ENCODE peak calls at places on chromosome 9, in six cellular contexts. One of them, this sample, is unnamed.

GRCh38 chr9:78515108-78515507 is 218.2 kb downstream of the PSAT1 start:
- DNase-seq in WERI-Rb-1: no peak
- DNase-seq in fibroblast of the aortic adventitia: no peak
- DNase-seq in cardiac fibroblast: no peak
- DNase-seq in fibroblast of villous mesenchyme: no peak
- DNase-seq in fibroblast of mammary gland: no peak
- DNase-seq in this sample: no peak

GRCh38 chr9:120689860-120690259 is 24.4 kb downstream of the MEGF9 start:
- DNase-seq in fibroblast of mammary gland: peak; percentile 56
- DNase-seq in fibroblast of the aortic adventitia: peak; percentile 41
- DNase-seq in cardiac fibroblast: peak; percentile 74
- DNase-seq in fibroblast of villous mesenchyme: no peak
- DNase-seq in WERI-Rb-1: no peak
- DNase-seq in this sample: peak; percentile 75

GRCh38 chr9:75658301-75658919 is 232.1 kb upstream of the PCSK5 start:
- DNase-seq in fibroblast of villous mesenchyme: no peak
- DNase-seq in cardiac fibroblast: peak; percentile 8
- DNase-seq in fibroblast of the aortic adventitia: no peak
- DNase-seq in fibroblast of mammary gland: no peak
- DNase-seq in WERI-Rb-1: no peak
- DNase-seq in this sample: peak; percentile 78

GRCh38 chr9:33329117-33329563 is 38.8 kb downstream of the NFX1 start:
- DNase-seq in fibroblast of mammary gland: peak; percentile 95
- DNase-seq in fibroblast of the aortic adventitia: peak; percentile 96
- DNase-seq in WERI-Rb-1: no peak
- DNase-seq in fibroblast of villous mesenchyme: peak; percentile 95
- DNase-seq in cardiac fibroblast: peak; percentile 92
- DNase-seq in this sample: peak; percentile 85

GRCh38 chr9:114411452-114411851 is 23.7 kb upstream of the AKNA start:
- DNase-seq in cardiac fibroblast: no peak
- DNase-seq in fibroblast of villous mesenchyme: no peak
- DNase-seq in WERI-Rb-1: no peak
- DNase-seq in fibroblast of the aortic adventitia: no peak
- DNase-seq in fibroblast of mammary gland: no peak
- DNase-seq in this sample: no peak

GRCh38 chr9:116387934-116388714 is 234.5 kb downstream of the PAPPA start:
- DNase-seq in WERI-Rb-1: no peak
- DNase-seq in fibroblast of villous mesenchyme: no peak
- DNase-seq in cardiac fibroblast: no peak
- DNase-seq in fibroblast of the aortic adventitia: no peak
- DNase-seq in fibroblast of mammary gland: no peak
- DNase-seq in this sample: no peak

GRCh38 chr9:16543691-16544090 is 326.8 kb downstream of the BNC2 start:
- DNase-seq in fibroblast of villous mesenchyme: no peak
- DNase-seq in cardiac fibroblast: peak; percentile 21
- DNase-seq in fibroblast of mammary gland: peak; percentile 60
- DNase-seq in WERI-Rb-1: no peak
- DNase-seq in fibroblast of the aortic adventitia: no peak
- DNase-seq in this sample: no peak

GRCh38 chr9:99466104-99466503 is 244.0 kb downstream of the SEC61B start:
- DNase-seq in cardiac fibroblast: no peak
- DNase-seq in WERI-Rb-1: no peak
- DNase-seq in fibroblast of villous mesenchyme: no peak
- DNase-seq in fibroblast of the aortic adventitia: no peak
- DNase-seq in fibroblast of mammary gland: no peak
- DNase-seq in this sample: no peak

GRCh38 chr9:69499401-69499800 is 172.8 kb downstream of the APBA1 start:
- DNase-seq in WERI-Rb-1: no peak
- DNase-seq in cardiac fibroblast: no peak
- DNase-seq in fibroblast of villous mesenchyme: no peak
- DNase-seq in fibroblast of the aortic adventitia: no peak
- DNase-seq in fibroblast of mammary gland: no peak
- DNase-seq in this sample: no peak

GRCh38 chr9:115088856-115089255 is 29.1 kb downstream of the TNC start:
- DNase-seq in fibroblast of mammary gland: peak; percentile 36
- DNase-seq in fibroblast of the aortic adventitia: no peak
- DNase-seq in cardiac fibroblast: peak; percentile 5
- DNase-seq in WERI-Rb-1: no peak
- DNase-seq in fibroblast of villous mesenchyme: peak; percentile 29
- DNase-seq in this sample: no peak

GRCh38 chr9:72441296-72442211 is 76.5 kb upstream of the ZFAND5 start:
- DNase-seq in fibroblast of villous mesenchyme: peak; percentile 5
- DNase-seq in WERI-Rb-1: no peak
- DNase-seq in fibroblast of the aortic adventitia: peak; percentile 46
- DNase-seq in fibroblast of mammary gland: no peak
- DNase-seq in cardiac fibroblast: peak; percentile 57
- DNase-seq in this sample: no peak

GRCh38 chr9:128818839-128819715 is 777 bp downstream of the ENDOG start:
- DNase-seq in fibroblast of mammary gland: no peak
- DNase-seq in fibroblast of villous mesenchyme: peak; percentile 5
- DNase-seq in cardiac fibroblast: no peak
- DNase-seq in fibroblast of the aortic adventitia: peak; percentile 5
- DNase-seq in WERI-Rb-1: peak; percentile 52
- DNase-seq in this sample: no peak

GRCh38 chr9:111094433-111095421 is 56.5 kb upstream of the LPAR1 start:
- DNase-seq in fibroblast of mammary gland: peak; percentile 88
- DNase-seq in WERI-Rb-1: no peak
- DNase-seq in fibroblast of villous mesenchyme: peak; percentile 63
- DNase-seq in cardiac fibroblast: peak; percentile 77
- DNase-seq in fibroblast of the aortic adventitia: peak; percentile 83
- DNase-seq in this sample: peak; percentile 79

GRCh38 chr9:13144176-13144820 is 135.2 kb downstream of the MPDZ start:
- DNase-seq in cardiac fibroblast: no peak
- DNase-seq in fibroblast of villous mesenchyme: no peak
- DNase-seq in fibroblast of mammary gland: no peak
- DNase-seq in WERI-Rb-1: no peak
- DNase-seq in fibroblast of the aortic adventitia: peak; percentile 9
- DNase-seq in this sample: no peak

GRCh38 chr9:95065224-95065623 is 252.3 kb downstream of the FANCC start:
- DNase-seq in fibroblast of the aortic adventitia: peak; percentile 48
- DNase-seq in cardiac fibroblast: no peak
- DNase-seq in fibroblast of villous mesenchyme: peak; percentile 40
- DNase-seq in fibroblast of mammary gland: peak; percentile 50
- DNase-seq in WERI-Rb-1: no peak
- DNase-seq in this sample: no peak

GRCh38 chr9:74379718-74380117 is 117.4 kb upstream of the RORB start:
- DNase-seq in cardiac fibroblast: no peak
- DNase-seq in WERI-Rb-1: peak; percentile 76
- DNase-seq in fibroblast of the aortic adventitia: peak; percentile 2
- DNase-seq in fibroblast of mammary gland: peak; percentile 19
- DNase-seq in fibroblast of villous mesenchyme: peak; percentile 9
- DNase-seq in this sample: peak; percentile 41

GRCh38 chr9:112623198-112623597 is 94.7 kb downstream of the INIP start:
- DNase-seq in WERI-Rb-1: no peak
- DNase-seq in fibroblast of villous mesenchyme: no peak
- DNase-seq in fibroblast of the aortic adventitia: no peak
- DNase-seq in fibroblast of mammary gland: no peak
- DNase-seq in cardiac fibroblast: no peak
- DNase-seq in this sample: no peak

GRCh38 chr9:112971415-112971814 is 40.6 kb downstream of the ZNF883 start:
- DNase-seq in fibroblast of villous mesenchyme: peak; percentile 6
- DNase-seq in cardiac fibroblast: peak; percentile 12
- DNase-seq in WERI-Rb-1: peak; percentile 58
- DNase-seq in fibroblast of mammary gland: peak; percentile 36
- DNase-seq in fibroblast of the aortic adventitia: peak; percentile 2
- DNase-seq in this sample: peak; percentile 2

GRCh38 chr9:19493174-19493811 is 84.5 kb downstream of the ACER2 start:
- DNase-seq in fibroblast of the aortic adventitia: peak; percentile 91
- DNase-seq in fibroblast of villous mesenchyme: peak; percentile 70
- DNase-seq in WERI-Rb-1: peak; percentile 50
- DNase-seq in cardiac fibroblast: peak; percentile 89
- DNase-seq in fibroblast of mammary gland: peak; percentile 93
- DNase-seq in this sample: peak; percentile 61

GRCh38 chr9:18362901-18363685 is 110.9 kb upstream of the ADAMTSL1 start:
- DNase-seq in fibroblast of the aortic adventitia: peak; percentile 65
- DNase-seq in WERI-Rb-1: no peak
- DNase-seq in cardiac fibroblast: peak; percentile 35
- DNase-seq in fibroblast of mammary gland: peak; percentile 28
- DNase-seq in fibroblast of villous mesenchyme: peak; percentile 30
- DNase-seq in this sample: peak; percentile 82

GRCh38 chr9:90340421-90340820 is 302.2 kb downstream of the DIRAS2 start:
- DNase-seq in fibroblast of the aortic adventitia: peak; percentile 61
- DNase-seq in cardiac fibroblast: peak; percentile 57
- DNase-seq in fibroblast of villous mesenchyme: peak; percentile 78
- DNase-seq in fibroblast of mammary gland: peak; percentile 63
- DNase-seq in WERI-Rb-1: no peak
- DNase-seq in this sample: peak; percentile 68

GRCh38 chr9:79573697-79573976 is 1.9 kb downstream of the TLE4 start:
- DNase-seq in WERI-Rb-1: no peak
- DNase-seq in fibroblast of villous mesenchyme: no peak
- DNase-seq in cardiac fibroblast: peak; percentile 28
- DNase-seq in fibroblast of mammary gland: no peak
- DNase-seq in fibroblast of the aortic adventitia: no peak
- DNase-seq in this sample: peak; percentile 29

GRCh38 chr9:114820776-114821501 is 15.1 kb upstream of the TNFSF15 start:
- DNase-seq in fibroblast of mammary gland: peak; percentile 31
- DNase-seq in fibroblast of villous mesenchyme: peak; percentile 43
- DNase-seq in cardiac fibroblast: peak; percentile 77
- DNase-seq in fibroblast of the aortic adventitia: no peak
- DNase-seq in WERI-Rb-1: no peak
- DNase-seq in this sample: no peak

GRCh38 chr9:111691686-111692329 is 30.4 kb downstream of the GNG10 start:
- DNase-seq in WERI-Rb-1: no peak
- DNase-seq in fibroblast of villous mesenchyme: peak; percentile 49
- DNase-seq in cardiac fibroblast: peak; percentile 64
- DNase-seq in fibroblast of the aortic adventitia: peak; percentile 69
- DNase-seq in fibroblast of mammary gland: peak; percentile 62
- DNase-seq in this sample: peak; percentile 57

GRCh38 chr9:119868694-119869093 is 499.5 kb upstream of the BRINP1 start:
- DNase-seq in fibroblast of the aortic adventitia: no peak
- DNase-seq in WERI-Rb-1: no peak
- DNase-seq in fibroblast of villous mesenchyme: no peak
- DNase-seq in fibroblast of mammary gland: no peak
- DNase-seq in cardiac fibroblast: no peak
- DNase-seq in this sample: no peak

GRCh38 chr9:20384642-20385041 is 237.7 kb downstream of the MLLT3 start:
- DNase-seq in fibroblast of the aortic adventitia: peak; percentile 6
- DNase-seq in fibroblast of mammary gland: peak; percentile 38
- DNase-seq in cardiac fibroblast: peak; percentile 45
- DNase-seq in WERI-Rb-1: no peak
- DNase-seq in fibroblast of villous mesenchyme: no peak
- DNase-seq in this sample: peak; percentile 13

GRCh38 chr9:36796671-36797419 is 224.2 kb downstream of the MELK start:
- DNase-seq in WERI-Rb-1: no peak
- DNase-seq in fibroblast of villous mesenchyme: no peak
- DNase-seq in fibroblast of mammary gland: no peak
- DNase-seq in cardiac fibroblast: no peak
- DNase-seq in fibroblast of the aortic adventitia: no peak
- DNase-seq in this sample: no peak

GRCh38 chr9:36789886-36790285 is 217.2 kb downstream of the MELK start:
- DNase-seq in fibroblast of villous mesenchyme: no peak
- DNase-seq in cardiac fibroblast: no peak
- DNase-seq in fibroblast of the aortic adventitia: no peak
- DNase-seq in fibroblast of mammary gland: no peak
- DNase-seq in WERI-Rb-1: no peak
- DNase-seq in this sample: no peak

GRCh38 chr9:36797471-36798220 is 225.0 kb downstream of the MELK start:
- DNase-seq in WERI-Rb-1: no peak
- DNase-seq in fibroblast of the aortic adventitia: no peak
- DNase-seq in fibroblast of mammary gland: no peak
- DNase-seq in cardiac fibroblast: no peak
- DNase-seq in fibroblast of villous mesenchyme: no peak
- DNase-seq in this sample: no peak

GRCh38 chr9:36791204-36791948 is 218.7 kb downstream of the MELK start:
- DNase-seq in fibroblast of villous mesenchyme: no peak
- DNase-seq in fibroblast of the aortic adventitia: no peak
- DNase-seq in fibroblast of mammary gland: no peak
- DNase-seq in WERI-Rb-1: peak; percentile 43
- DNase-seq in cardiac fibroblast: no peak
- DNase-seq in this sample: no peak

DNA sequence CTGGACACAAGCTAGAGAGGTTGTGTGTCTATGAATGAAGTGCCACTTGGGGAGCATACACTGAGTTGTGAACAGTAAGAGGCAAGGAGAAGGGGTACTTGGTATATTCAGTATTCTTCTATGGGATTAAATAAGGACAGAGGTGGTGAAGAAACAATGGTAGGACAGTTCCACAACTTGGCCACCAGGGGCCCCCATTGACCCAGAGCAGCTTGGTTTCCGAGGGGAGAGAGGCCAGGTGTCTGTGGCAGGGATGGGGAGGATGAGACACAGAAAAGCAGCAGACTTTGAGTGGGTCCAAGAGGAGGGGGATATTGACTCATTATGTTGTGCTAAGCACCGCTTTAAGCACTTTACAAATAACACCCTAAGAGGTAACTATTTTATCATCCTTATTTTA is 220.6 kb downstream of the MELK start:
- DNase-seq in cardiac fibroblast: no peak
- DNase-seq in fibroblast of the aortic adventitia: no peak
- DNase-seq in fibroblast of villous mesenchyme: no peak
- DNase-seq in fibroblast of mammary gland: no peak
- DNase-seq in WERI-Rb-1: peak; percentile 49
- DNase-seq in this sample: no peak
- TF ChIP-seq CTCF in cardiac fibroblast: peak; percentile 31
- TF ChIP-seq CTCF in fibroblast of the aortic adventitia: no peak
- TF ChIP-seq CTCF in fibroblast of villous mesenchyme: no peak
- TF ChIP-seq CTCF in fibroblast of mammary gland: peak; percentile 41
- TF ChIP-seq CTCF in WERI-Rb-1: peak; percentile 59
- TF ChIP-seq CTCF in this sample: peak; percentile 13

GRCh38 chr9:127224178-127224882 is 40.2 kb upstream of the GARNL3 start:
- DNase-seq in fibroblast of mammary gland: peak; percentile 57
- DNase-seq in cardiac fibroblast: peak; percentile 59
- DNase-seq in fibroblast of the aortic adventitia: peak; percentile 32
- DNase-seq in WERI-Rb-1: peak; percentile 99
- DNase-seq in fibroblast of villous mesenchyme: peak; percentile 71
- DNase-seq in this sample: peak; percentile 82
- H3K4me3 ChIP-seq in fibroblast of mammary gland: peak overlapping the region; percentile 53
- H3K4me3 ChIP-seq in cardiac fibroblast: peak overlapping the region; percentile 50
- H3K4me3 ChIP-seq in fibroblast of the aortic adventitia: peak overlapping the region; percentile 61
- H3K4me3 ChIP-seq in WERI-Rb-1: peak overlapping the region; percentile 89
- H3K4me3 ChIP-seq in fibroblast of villous mesenchyme: peak overlapping the region; percentile 64
- H3K4me3 ChIP-seq in this sample: peak overlapping the region; percentile 52

DNA sequence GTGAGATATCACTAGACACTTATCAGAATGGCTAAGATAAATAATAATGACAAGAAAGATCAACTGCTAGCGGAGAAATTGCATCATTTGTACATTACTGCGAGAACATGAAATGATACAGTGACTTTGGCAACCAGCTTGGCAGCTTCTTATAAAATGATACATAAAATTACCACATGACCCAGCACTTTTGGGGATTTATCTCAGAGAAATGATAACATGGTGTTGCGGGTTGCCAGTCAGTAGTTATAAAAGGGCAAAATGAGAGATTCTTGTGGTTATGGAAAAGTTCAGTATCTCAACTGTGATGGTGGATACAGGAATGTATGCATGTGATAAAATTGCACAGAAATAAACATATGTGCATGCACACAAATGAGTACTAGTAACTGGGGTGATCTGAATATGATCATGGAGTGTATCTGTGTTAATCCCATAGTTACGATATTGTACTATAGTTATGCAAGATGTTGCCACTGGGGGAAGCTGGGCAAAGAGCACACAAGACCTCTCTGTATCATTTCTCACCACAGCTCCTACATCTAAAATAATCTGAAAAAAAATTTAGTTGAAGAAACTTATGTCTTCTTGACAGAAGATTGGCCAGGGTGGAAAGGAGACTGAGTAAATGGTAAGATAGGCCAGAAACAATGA is 128.9 kb downstream of the NXNL2 start:
- DNase-seq in fibroblast of mammary gland: no peak
- DNase-seq in fibroblast of villous mesenchyme: peak; percentile 86
- DNase-seq in WERI-Rb-1: no peak
- DNase-seq in fibroblast of the aortic adventitia: peak; percentile 87
- DNase-seq in cardiac fibroblast: peak; percentile 49
- DNase-seq in this sample: no peak
- TF ChIP-seq CTCF in fibroblast of mammary gland: no peak
- TF ChIP-seq CTCF in fibroblast of villous mesenchyme: no peak
- TF ChIP-seq CTCF in WERI-Rb-1: no peak
- TF ChIP-seq CTCF in fibroblast of the aortic adventitia: no peak
- TF ChIP-seq CTCF in cardiac fibroblast: no peak
- TF ChIP-seq CTCF in this sample: no peak

GRCh38 chr9:109013678-109014145 is 413 bp upstream of the CTNNAL1 start:
- DNase-seq in fibroblast of the aortic adventitia: peak; percentile 79
- DNase-seq in cardiac fibroblast: peak; percentile 72
- DNase-seq in fibroblast of mammary gland: peak; percentile 72
- DNase-seq in fibroblast of villous mesenchyme: no peak
- DNase-seq in WERI-Rb-1: no peak
- DNase-seq in this sample: no peak
- H3K4me3 ChIP-seq in fibroblast of the aortic adventitia: peak overlapping the region; percentile 64
- H3K4me3 ChIP-seq in cardiac fibroblast: peak overlapping the region; percentile 3
- H3K4me3 ChIP-seq in fibroblast of mammary gland: peak overlapping the region; percentile 59
- H3K4me3 ChIP-seq in fibroblast of villous mesenchyme: peak overlapping the region; percentile 59
- H3K4me3 ChIP-seq in WERI-Rb-1: peak overlapping the region; percentile 26
- H3K4me3 ChIP-seq in this sample: peak overlapping the region; percentile 40